ENCODE peak calls at places on chromosomes 4 and X, in five cellular contexts. L, M, I, F and K are unnamed samples.

GRCh38 chr4:54687887-54688841 is 30.4 kb downstream of the KIT start:
- DNase-seq in L (no peak), M (no peak), I (peak), F (no peak), K (no peak)

GRCh38 chrX:42119076-42119475 is 195.7 kb upstream of the CASK start:
- DNase-seq in L (peak), M (peak), I (peak), F (no peak), K (no peak)

GRCh38 chr4:87120411-87121162 is 99.8 kb downstream of the KLHL8 start:
- DNase-seq in L (no peak), M (peak), I (peak), F (no peak), K (no peak)

GRCh38 chrX:43785930-43786591 is 96.2 kb downstream of the MAOB start:
- DNase-seq in L (no peak), M (no peak), I (no peak), F (no peak), K (no peak)

GRCh38 chr4:95549246-95550138 is 719 bp upstream of the UNC5C start:
- DNase-seq in L (no peak), M (no peak), I (peak), F (no peak), K (peak)

GRCh38 chrX:45850775-45851433 is 650.2 kb upstream of the DIPK2B start:
- DNase-seq in L (peak), M (peak), I (peak), F (no peak), K (no peak)

GRCh38 chrX:16160729-16161128 is 6.6 kb upstream of the MAGEB17 start:
- DNase-seq in L (peak), M (peak), I (peak), F (no peak), K (no peak)

GRCh38 chrX:39065051-39065871 is 264.0 kb downstream of the MID1IP1 start:
- DNase-seq in L (no peak), M (no peak), I (no peak), F (no peak), K (no peak)

GRCh38 chr4:102780476-102781144 is 19.8 kb upstream of the MANBA start:
- DNase-seq in L (no peak), M (peak), I (peak), F (peak), K (no peak)

GRCh38 chrX:41180194-41180902 is 95.1 kb downstream of the USP9X start:
- DNase-seq in L (peak), M (peak), I (peak), F (peak), K (peak)

GRCh38 chr4:130738233-130738632 is 1642.3 kb downstream of the C4orf33 start:
- DNase-seq in L (no peak), M (no peak), I (no peak), F (no peak), K (no peak)

GRCh38 chr4:109497511-109497910 is 62.5 kb upstream of the MCUB start:
- DNase-seq in L (no peak), M (no peak), I (no peak), F (no peak), K (no peak)

GRCh38 chr4:164937576-164938270 is 39.7 kb downstream of the TRIM61 start:
- DNase-seq in L (no peak), M (peak), I (peak), F (no peak), K (peak)

GRCh38 chr4:101135371-101136010 is 211.8 kb downstream of the PPP3CA start:
- DNase-seq in L (no peak), M (no peak), I (no peak), F (no peak), K (no peak)

GRCh38 chr4:80990851-80991250 is 39.7 kb upstream of the BMP3 start:
- DNase-seq in L (no peak), M (no peak), I (no peak), F (no peak), K (no peak)

GRCh38 chr4:4677825-4678522 is 136.1 kb upstream of the STX18 start:
- DNase-seq in L (no peak), M (no peak), I (peak), F (peak), K (no peak)

GRCh38 chr4:156677136-156677535 is 294.5 kb downstream of the PDGFC start:
- DNase-seq in L (peak), M (peak), I (no peak), F (peak), K (no peak)

GRCh38 chrX:20438871-20439526 is 172.3 kb upstream of the RPS6KA3 start:
- DNase-seq in L (no peak), M (peak), I (no peak), F (no peak), K (no peak)

GRCh38 chrX:21905209-21905735 is 35.2 kb upstream of the SMS start:
- DNase-seq in L (no peak), M (no peak), I (no peak), F (no peak), K (no peak)

GRCh38 chrX:48616575-48616974 is 19.3 kb downstream of the WDR13 start:
- DNase-seq in L (no peak), M (no peak), I (no peak), F (no peak), K (no peak)

GRCh38 chrX:85905851-85906250 is 141.5 kb downstream of the CHM start:
- DNase-seq in L (no peak), M (no peak), I (no peak), F (no peak), K (no peak)

GRCh38 chr4:141702472-141703182 is 66.2 kb downstream of the IL15 start:
- DNase-seq in L (no peak), M (no peak), I (peak), F (no peak), K (no peak)

GRCh38 chr4:3369781-3370660 is 71.7 kb upstream of the HGFAC start:
- DNase-seq in L (no peak), M (no peak), I (peak), F (no peak), K (no peak)

GRCh38 chr4:109355835-109356234 is 53.4 kb upstream of the COL25A1 start:
- DNase-seq in L (no peak), M (no peak), I (no peak), F (no peak), K (no peak)

GRCh38 chr4:142416711-142417275 is 429.3 kb downstream of the INPP4B start:
- DNase-seq in L (no peak), M (no peak), I (peak), F (no peak), K (no peak)

GRCh38 chr4:105641876-105642275 is 66.6 kb downstream of the INTS12 start:
- DNase-seq in L (no peak), M (no peak), I (no peak), F (no peak), K (no peak)

GRCh38 chrX:150990910-150991309 is 7.8 kb downstream of the HMGB3 start:
- DNase-seq in L (no peak), M (no peak), I (no peak), F (no peak), K (no peak)

GRCh38 chrX:13142891-13143290 is 98.5 kb upstream of the FAM9C start:
- DNase-seq in L (no peak), M (no peak), I (no peak), F (no peak), K (no peak)

GRCh38 chr4:1711055-1711905 is 839 bp downstream of the SLBP start:
- DNase-seq in L (no peak), M (no peak), I (peak), F (peak), K (no peak)

GRCh38 chrX:2848806-2849420 is 20.2 kb downstream of the GYG2 start:
- DNase-seq in L (no peak), M (peak), I (peak), F (no peak), K (no peak)

GRCh38 chr4:153747406-153747805 is 12.4 kb downstream of the RNF175 start:
- DNase-seq in L (no peak), M (no peak), I (no peak), F (no peak), K (no peak)

GRCh38 chr4:153750197-153750817 is 9.5 kb downstream of the RNF175 start:
- DNase-seq in L (peak), M (peak), I (peak), F (peak), K (peak)

GRCh38 chr4:153748378-153748777 is 11.4 kb downstream of the RNF175 start:
- DNase-seq in L (peak), M (no peak), I (peak), F (no peak), K (no peak)
- TF ChIP-seq BHLHE40 in L (no peak), M (no peak), I (no peak), F (no peak), K (no peak)

GRCh38 chr4:188722911-188723310 is 583.7 kb downstream of the TRIML1 start:
- DNase-seq in L (no peak), M (no peak), I (peak), F (no peak), K (no peak)

GRCh38 chr4:188714488-188714887 is 575.2 kb downstream of the TRIML1 start:
- DNase-seq in L (no peak), M (no peak), I (peak), F (no peak), K (no peak)

GRCh38 chr4:188714907-188715306 is 575.7 kb downstream of the TRIML1 start:
- DNase-seq in L (no peak), M (no peak), I (peak), F (no peak), K (no peak)

GRCh38 chr4:188719794-188720193 is 580.6 kb downstream of the TRIML1 start:
- DNase-seq in L (no peak), M (no peak), I (no peak), F (no peak), K (no peak)
- TF ChIP-seq CTCF in L (no peak), M (no peak), I (peak), F (no peak), K (no peak)

GRCh38 chr4:113620032-113620431 is 141.5 kb downstream of the CAMK2D start:
- DNase-seq in L (no peak), M (no peak), I (no peak), F (no peak), K (no peak)

GRCh38 chr4:113617195-113617594 is 144.3 kb downstream of the CAMK2D start:
- DNase-seq in L (no peak), M (no peak), I (no peak), F (no peak), K (no peak)

GRCh38 chr4:113616443-113616842 is 145.1 kb downstream of the CAMK2D start:
- DNase-seq in L (no peak), M (no peak), I (no peak), F (no peak), K (no peak)

GRCh38 chr4:113621633-113622032 is 139.9 kb downstream of the CAMK2D start:
- DNase-seq in L (no peak), M (no peak), I (no peak), F (no peak), K (no peak)

GRCh38 chr4:113618205-113618604 is 143.3 kb downstream of the CAMK2D start:
- DNase-seq in L (no peak), M (no peak), I (no peak), F (no peak), K (no peak)
- TF ChIP-seq BHLHE40 in L (no peak), M (no peak), I (no peak), F (no peak), K (no peak)

GRCh38 chr4:37453361-37454262 is 209.1 kb downstream of the NWD2 start:
- DNase-seq in L (peak), M (no peak), I (no peak), F (peak), K (no peak)
- TF ChIP-seq CTCF in L (no peak), M (no peak), I (no peak), F (no peak), K (no peak)

GRCh38 chrX:153455571-153455970 is 9.7 kb upstream of the TREX2 start:
- DNase-seq in L (no peak), M (no peak), I (no peak), F (no peak), K (no peak)
- TF ChIP-seq BHLHE40 in L (no peak), M (no peak), I (no peak), F (no peak), K (no peak)